ENCODE peak calls at places on chromosome 12, in ten cellular contexts. B, N, E, W, O, U, G, X, I and T are unnamed samples. For H3K27me3, the result is how much of the 10 kb centered on the place peaks cover.

GRCh38 chr12:111225307-111225706 is 143.6 kb downstream of the PHETA1 start:
- DNase-seq in B (no peak), N (no peak), E (no peak), W (no peak), O (no peak), U (no peak), G (no peak), X (no peak), I (no peak), T (no peak)

GRCh38 chr12:90816353-90817089 is 138.5 kb downstream of the CCER1 start:
- DNase-seq in B (no peak), N (no peak), E (no peak), W (no peak), O (no peak), U (no peak), G (no peak), X (no peak), I (no peak), T (no peak)

GRCh38 chr12:10395390-10395998 is 5.7 kb upstream of the KLRK1 start:
- DNase-seq in B (peak), N (no peak), E (peak), W (no peak), O (peak), U (peak), G (no peak), X (no peak), I (peak), T (no peak)

GRCh38 chr12:55718020-55718419 is 2.2 kb upstream of the RDH5 start:
- DNase-seq in B (peak), N (no peak), E (no peak), W (no peak), O (peak), U (no peak), G (no peak), X (no peak), I (no peak), T (peak)

GRCh38 chr12:77940011-77940423 is 109.3 kb downstream of the NAV3 start:
- DNase-seq in B (peak), N (no peak), E (no peak), W (no peak), O (no peak), U (peak), G (no peak), X (no peak), I (no peak), T (no peak)

GRCh38 chr12:43132291-43132690 is 419.7 kb downstream of the ADAMTS20 start:
- DNase-seq in B (no peak), N (no peak), E (no peak), W (no peak), O (no peak), U (no peak), G (no peak), X (no peak), I (no peak), T (no peak)

GRCh38 chr12:130954544-130954831 is 781 bp downstream of the ADGRD1 start:
- DNase-seq in B (no peak), N (no peak), E (no peak), W (no peak), O (no peak), U (no peak), G (peak), X (peak), I (no peak), T (no peak)

GRCh38 chr12:28222959-28223662 is 32.9 kb downstream of the CCDC91 start:
- DNase-seq in B (no peak), N (no peak), E (no peak), W (no peak), O (no peak), U (no peak), G (no peak), X (no peak), I (peak), T (no peak)

GRCh38 chr12:9335867-9336266 is 127.7 kb upstream of the PZP start:
- DNase-seq in B (no peak), N (no peak), E (no peak), W (no peak), O (no peak), U (no peak), G (no peak), X (no peak), I (no peak), T (no peak)

GRCh38 chr12:111454311-111454710 is 48.6 kb downstream of the SH2B3 start:
- DNase-seq in B (no peak), N (no peak), E (no peak), W (no peak), O (no peak), U (no peak), G (no peak), X (no peak), I (no peak), T (no peak)

GRCh38 chr12:127293507-127294310 is 973.3 kb upstream of the TMEM132C start:
- DNase-seq in B (peak), N (no peak), E (peak), W (no peak), O (peak), U (no peak), G (no peak), X (peak), I (no peak), T (no peak)

GRCh38 chr12:110123861-110124183 is 335 bp upstream of the IFT81 start:
- DNase-seq in B (no peak), N (no peak), E (no peak), W (no peak), O (no peak), U (no peak), G (no peak), X (no peak), I (no peak), T (no peak)

GRCh38 chr12:110126557-110126956 is 2.4 kb downstream of the IFT81 start:
- DNase-seq in B (no peak), N (no peak), E (no peak), W (no peak), O (no peak), U (no peak), G (no peak), X (no peak), I (no peak), T (no peak)

GRCh38 chr12:110120878-110121277 is 3.3 kb upstream of the IFT81 start:
- DNase-seq in B (no peak), N (no peak), E (no peak), W (no peak), O (no peak), U (no peak), G (no peak), X (no peak), I (no peak), T (no peak)

GRCh38 chr12:110122929-110123328 is 1.2 kb upstream of the IFT81 start:
- DNase-seq in B (no peak), N (no peak), E (no peak), W (no peak), O (no peak), U (no peak), G (no peak), X (no peak), I (no peak), T (no peak)

GRCh38 chr12:110124184-110124995 is at the start of gene IFT81:
- DNase-seq in B (peak), N (peak), E (peak), W (peak), O (peak), U (peak), G (peak), X (peak), I (peak), T (peak)
- TF ChIP-seq CTCF in B (no peak), N (no peak), E (no peak), W (no peak), O (no peak), U (no peak), G (no peak), X (no peak), I (no peak), T (no peak)

GRCh38 chr12:122184522-122184921 is 1.6 kb downstream of the LRRC43 start:
- DNase-seq in B (no peak), N (no peak), E (no peak), W (no peak), O (no peak), U (no peak), G (no peak), X (no peak), I (peak), T (peak)

GRCh38 chr12:122187466-122187865 is 4.5 kb downstream of the LRRC43 start:
- DNase-seq in B (no peak), N (no peak), E (no peak), W (no peak), O (no peak), U (no peak), G (no peak), X (no peak), I (no peak), T (no peak)

GRCh38 chr12:122183588-122183940 is 641 bp downstream of the LRRC43 start:
- DNase-seq in B (no peak), N (no peak), E (no peak), W (no peak), O (no peak), U (no peak), G (no peak), X (no peak), I (no peak), T (no peak)

GRCh38 chr12:122185079-122185478 is 2.2 kb downstream of the LRRC43 start:
- DNase-seq in B (no peak), N (no peak), E (no peak), W (no peak), O (no peak), U (no peak), G (no peak), X (no peak), I (no peak), T (no peak)

DNA sequence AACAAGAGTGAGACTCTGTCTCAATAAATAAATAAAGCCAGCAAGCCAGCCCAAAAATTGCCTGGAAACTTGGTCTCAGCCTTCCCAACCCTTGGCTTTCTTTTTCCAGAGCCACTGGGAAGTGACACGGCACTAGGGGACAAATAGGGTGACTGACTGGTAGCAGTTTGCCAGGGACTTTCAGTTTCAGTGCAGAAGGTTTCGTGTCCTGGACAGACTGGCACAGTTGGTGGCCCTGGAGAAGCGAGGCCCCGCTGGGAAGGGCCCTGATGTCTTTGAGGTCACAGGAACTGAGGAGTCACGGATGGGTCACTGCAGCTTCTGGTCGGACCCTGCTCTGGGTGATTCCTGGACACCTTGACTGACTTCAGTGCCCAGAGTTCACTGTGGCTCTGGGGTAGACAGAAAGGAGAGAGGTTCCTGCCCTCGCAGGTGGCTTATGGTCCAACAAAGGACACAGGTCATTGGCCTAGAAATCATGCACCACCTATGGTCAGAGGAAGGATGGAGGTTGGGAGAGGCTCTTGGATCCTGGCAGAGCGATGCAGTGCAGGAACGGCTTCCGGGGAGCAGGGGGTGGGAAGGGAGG is 2.7 kb downstream of the LRRC43 start:
- DNase-seq in B (no peak), N (no peak), E (no peak), W (no peak), O (no peak), U (no peak), G (no peak), X (no peak), I (no peak), T (no peak)
- H3K4me3 ChIP-seq in B (no peak), N (no peak), E (no peak), W (no peak), O (no peak), U (no peak), G (no peak), X (no peak), I (no peak), T (no peak)

GRCh38 chr12:108764540-108765288 is 33.4 kb upstream of the CORO1C start:
- DNase-seq in B (no peak), N (no peak), E (no peak), W (no peak), O (no peak), U (no peak), G (no peak), X (no peak), I (no peak), T (no peak)
- H3K27me3 ChIP-seq in B (under half), N (under half), E (under half), W (under half), O (under half), U (under half), G (under half), X (under half), I (under half), T (under half)

GRCh38 chr12:54259194-54260011 is 20.5 kb downstream of the CBX5 start:
- DNase-seq in B (peak), N (peak), E (peak), W (no peak), O (peak), U (peak), G (peak), X (peak), I (peak), T (peak)
- TF ChIP-seq CTCF in B (no peak), N (peak), E (no peak), W (no peak), O (no peak), U (no peak), G (no peak), X (no peak), I (no peak), T (no peak)

DNA sequence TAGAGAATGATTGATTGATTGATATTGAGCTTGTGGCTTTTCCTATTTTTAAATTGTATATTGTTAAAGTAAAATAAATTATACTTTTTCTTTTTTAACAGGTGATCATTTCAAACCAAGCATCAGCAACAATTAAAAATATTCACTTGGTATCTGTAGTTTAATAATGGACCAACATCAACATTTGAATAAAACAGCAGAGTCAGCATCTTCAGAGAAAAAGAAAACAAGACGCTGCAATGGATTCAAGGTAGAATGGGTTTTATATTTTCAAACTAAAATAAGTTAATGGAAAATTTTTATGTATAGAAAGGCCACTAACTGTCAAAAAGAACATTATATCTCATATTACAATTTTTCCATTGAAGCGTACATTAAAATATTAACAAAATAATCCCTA is 5.1 kb downstream of the SLCO1B3 start:
- DNase-seq in B (no peak), N (no peak), E (no peak), W (no peak), O (no peak), U (no peak), G (no peak), X (no peak), I (no peak), T (no peak)
- H3K4me3 ChIP-seq in B (no peak), N (no peak), E (no peak), W (no peak), O (no peak), U (no peak), G (no peak), X (no peak), I (no peak), T (no peak)

GRCh38 chr12:12701457-12701856 is 5.5 kb upstream of the GPR19 start:
- DNase-seq in B (no peak), N (no peak), E (no peak), W (no peak), O (no peak), U (no peak), G (no peak), X (no peak), I (no peak), T (no peak)
- H3K27me3 ChIP-seq in B (under half), N (under half), E (under half), W (under half), O (under half), U (under half), G (under half), X (under half), I (under half), T (under half)

DNA sequence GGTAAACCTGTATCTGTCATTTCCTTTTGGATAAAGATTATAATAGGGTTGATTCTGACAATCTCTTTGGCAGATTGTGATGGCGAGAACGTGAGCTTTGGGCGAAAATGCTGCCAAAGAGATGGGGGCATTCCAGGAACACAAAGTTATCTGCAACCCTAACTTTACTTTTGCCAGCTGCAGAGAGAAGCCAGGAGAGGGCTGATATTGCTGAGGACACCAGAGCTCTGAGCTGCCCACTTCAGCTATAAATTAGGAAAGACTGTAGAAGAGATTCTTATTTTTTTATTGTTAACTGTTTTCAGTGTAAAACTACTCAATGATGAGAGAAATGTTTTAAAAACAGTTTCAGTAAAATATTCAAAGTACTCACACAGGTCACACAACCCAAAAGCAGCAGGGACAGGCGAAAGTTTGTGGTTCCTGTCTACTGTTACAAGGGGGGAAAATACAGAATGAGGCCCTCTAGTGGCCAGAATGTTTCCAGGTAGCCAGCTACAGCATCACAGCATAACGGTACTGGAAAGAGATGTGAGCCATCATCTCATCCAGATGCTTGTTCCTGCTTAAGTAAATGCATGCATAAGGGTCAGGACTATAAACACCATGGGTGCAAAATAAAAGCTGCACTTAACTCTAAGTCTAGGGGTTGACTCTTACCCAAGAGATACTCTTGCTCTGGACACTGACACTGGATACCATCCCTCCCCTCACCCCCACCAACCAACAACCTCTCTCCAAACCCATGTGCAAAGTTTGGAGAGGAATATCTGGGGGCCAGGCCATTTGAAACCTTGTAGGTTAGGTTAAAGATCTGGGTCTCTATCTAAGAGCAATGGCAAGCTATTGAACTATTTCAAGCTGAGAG is 498.4 kb downstream of the RMST start:
- DNase-seq in B (peak), N (no peak), E (no peak), W (no peak), O (no peak), U (no peak), G (no peak), X (no peak), I (no peak), T (no peak)
- TF ChIP-seq CTCF in B (peak), N (peak), E (no peak), W (peak), O (peak), U (peak), G (peak), X (peak), I (peak), T (peak)